ENCODE peak calls at places on chromosomes 12 and 14, in five cellular contexts. One of them, this sample, is unnamed.

GRCh38 chr12:104275689-104276088 is 27.9 kb upstream of the EID3 start:
- DNase-seq in mammary epithelial cell: peak; percentile 56
- DNase-seq in Panc1: no peak
- DNase-seq in HL-60: no peak
- DNase-seq in body of pancreas: no peak
- DNase-seq in this sample: no peak

GRCh38 chr12:13125996-13126395 is 22.5 kb upstream of the GSG1 start:
- DNase-seq in mammary epithelial cell: peak; percentile 27
- DNase-seq in Panc1: no peak
- DNase-seq in HL-60: no peak
- DNase-seq in body of pancreas: no peak
- DNase-seq in this sample: no peak

GRCh38 chr14:61420326-61420725 is 98.9 kb downstream of the PRKCH start:
- DNase-seq in mammary epithelial cell: peak; percentile 96
- DNase-seq in Panc1: no peak
- DNase-seq in HL-60: no peak
- DNase-seq in body of pancreas: no peak
- DNase-seq in this sample: no peak

GRCh38 chr12:34105392-34105933 is 83.2 kb downstream of the ALG10 start:
- DNase-seq in mammary epithelial cell: no peak
- DNase-seq in Panc1: no peak
- DNase-seq in HL-60: no peak
- DNase-seq in body of pancreas: no peak
- DNase-seq in this sample: no peak

GRCh38 chr12:123723765-123724164 is 11.6 kb downstream of the ATP6V0A2 start:
- DNase-seq in mammary epithelial cell: no peak
- DNase-seq in Panc1: no peak
- DNase-seq in HL-60: no peak
- DNase-seq in body of pancreas: no peak
- DNase-seq in this sample: no peak

GRCh38 chr12:26274441-26275312 is 79.3 kb downstream of the SSPN start:
- DNase-seq in mammary epithelial cell: peak; percentile 100
- DNase-seq in Panc1: peak; percentile 100
- DNase-seq in HL-60: peak; percentile 97
- DNase-seq in body of pancreas: peak; percentile 90
- DNase-seq in this sample: peak; percentile 96

GRCh38 chr14:63308723-63309317 is 9.9 kb downstream of the GPHB5 start:
- DNase-seq in mammary epithelial cell: no peak
- DNase-seq in Panc1: no peak
- DNase-seq in HL-60: no peak
- DNase-seq in body of pancreas: no peak
- DNase-seq in this sample: peak; percentile 40

GRCh38 chr14:59540852-59541251 is 35.8 kb downstream of the CCDC175 start:
- DNase-seq in mammary epithelial cell: no peak
- DNase-seq in Panc1: no peak
- DNase-seq in HL-60: no peak
- DNase-seq in body of pancreas: no peak
- DNase-seq in this sample: no peak

GRCh38 chr12:15180325-15180724 is 40.9 kb downstream of the RERG start:
- DNase-seq in mammary epithelial cell: no peak
- DNase-seq in Panc1: no peak
- DNase-seq in HL-60: no peak
- DNase-seq in body of pancreas: no peak
- DNase-seq in this sample: no peak

GRCh38 chr14:34322940-34323418 is 139.1 kb downstream of the SPTSSA start:
- DNase-seq in mammary epithelial cell: peak; percentile 32
- DNase-seq in Panc1: no peak
- DNase-seq in HL-60: peak; percentile 68
- DNase-seq in body of pancreas: peak; percentile 68
- DNase-seq in this sample: peak; percentile 87

GRCh38 chr14:32683679-32684078 is 255.0 kb upstream of the NPAS3 start:
- DNase-seq in mammary epithelial cell: no peak
- DNase-seq in Panc1: no peak
- DNase-seq in HL-60: no peak
- DNase-seq in body of pancreas: no peak
- DNase-seq in this sample: no peak

GRCh38 chr12:111276189-111276588 is 92.7 kb downstream of the PHETA1 start:
- DNase-seq in mammary epithelial cell: no peak
- DNase-seq in Panc1: no peak
- DNase-seq in HL-60: no peak
- DNase-seq in body of pancreas: no peak
- DNase-seq in this sample: no peak

GRCh38 chr14:97697772-97698171 is 900.6 kb downstream of the VRK1 start:
- DNase-seq in mammary epithelial cell: no peak
- DNase-seq in Panc1: no peak
- DNase-seq in HL-60: no peak
- DNase-seq in body of pancreas: no peak
- DNase-seq in this sample: no peak

GRCh38 chr12:54364413-54364812 is at the start of gene GPR84:
- DNase-seq in mammary epithelial cell: peak; percentile 18
- DNase-seq in Panc1: no peak
- DNase-seq in HL-60: peak; percentile 88
- DNase-seq in body of pancreas: no peak
- DNase-seq in this sample: no peak

GRCh38 chr14:60656755-60657608 is 7.7 kb upstream of the SIX1 start:
- DNase-seq in mammary epithelial cell: peak; percentile 68
- DNase-seq in Panc1: no peak
- DNase-seq in HL-60: peak; percentile 49
- DNase-seq in body of pancreas: peak; percentile 36
- DNase-seq in this sample: peak; percentile 58

GRCh38 chr12:131682511-131682895 is 28.4 kb upstream of the SFSWAP start:
- DNase-seq in mammary epithelial cell: no peak
- DNase-seq in Panc1: no peak
- DNase-seq in HL-60: peak; percentile 62
- DNase-seq in body of pancreas: no peak
- DNase-seq in this sample: no peak

GRCh38 chr12:75155962-75156361 is 53.7 kb downstream of the KCNC2 start:
- DNase-seq in mammary epithelial cell: no peak
- DNase-seq in Panc1: no peak
- DNase-seq in HL-60: no peak
- DNase-seq in body of pancreas: no peak
- DNase-seq in this sample: peak; percentile 3

GRCh38 chr12:30974746-30975500 is 48.4 kb downstream of the TSPAN11 start:
- DNase-seq in mammary epithelial cell: no peak
- DNase-seq in Panc1: no peak
- DNase-seq in HL-60: no peak
- DNase-seq in body of pancreas: no peak
- DNase-seq in this sample: no peak

DNA sequence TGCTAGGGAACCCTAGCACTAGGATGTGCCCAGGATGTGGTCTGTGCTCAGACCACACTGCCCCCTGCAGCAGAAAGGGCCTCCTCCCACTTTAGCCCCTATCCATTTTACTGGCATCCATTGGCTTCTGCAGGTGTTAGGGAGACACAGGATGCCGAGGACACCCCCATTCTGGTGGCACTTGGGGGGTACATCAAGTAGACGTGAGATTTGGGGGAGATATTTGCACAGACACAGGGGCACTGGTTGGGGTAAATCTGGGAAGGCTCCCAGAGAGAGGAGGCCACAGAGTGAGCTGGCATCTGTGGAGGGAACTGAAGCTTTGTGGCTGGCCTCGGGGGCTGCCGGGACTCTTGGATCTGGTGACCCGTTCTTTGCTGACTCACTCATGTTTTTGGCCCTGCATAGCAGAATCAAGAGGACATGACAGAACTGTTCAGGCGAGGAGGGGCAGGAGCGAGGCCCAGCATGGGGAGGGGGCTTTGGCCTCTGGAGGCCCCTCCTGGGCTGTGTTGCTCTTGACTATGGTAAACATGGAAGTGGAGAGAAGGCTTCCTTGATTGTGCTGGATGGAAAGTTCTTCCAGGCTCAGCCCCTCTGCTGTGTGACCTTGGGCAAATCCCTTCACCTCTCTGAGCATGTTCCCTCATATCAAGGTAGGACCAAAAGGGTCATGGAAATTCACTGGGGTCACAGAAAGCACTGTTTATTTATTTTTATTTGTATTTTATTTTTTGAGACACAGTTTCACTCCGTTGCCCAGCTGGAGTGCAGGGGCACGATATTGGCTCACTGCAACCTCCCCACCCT is 1.8 kb downstream of the PLBD2 start:
- DNase-seq in mammary epithelial cell: no peak
- DNase-seq in Panc1: no peak
- DNase-seq in HL-60: no peak
- DNase-seq in body of pancreas: no peak
- DNase-seq in this sample: peak; percentile 35
- TF ChIP-seq CTCF in mammary epithelial cell: no peak
- TF ChIP-seq CTCF in Panc1: no peak
- TF ChIP-seq CTCF in HL-60: no peak
- TF ChIP-seq CTCF in body of pancreas: no peak
- TF ChIP-seq CTCF in this sample: peak; percentile 60

GRCh38 chr12:89970646-89971192 is 262.1 kb upstream of the ATP2B1 start:
- DNase-seq in mammary epithelial cell: peak; percentile 24
- DNase-seq in Panc1: no peak
- DNase-seq in HL-60: no peak
- DNase-seq in body of pancreas: no peak
- DNase-seq in this sample: no peak

GRCh38 chr12:89971880-89972279 is 263.2 kb upstream of the ATP2B1 start:
- DNase-seq in mammary epithelial cell: no peak
- DNase-seq in Panc1: no peak
- DNase-seq in HL-60: no peak
- DNase-seq in body of pancreas: no peak
- DNase-seq in this sample: no peak

GRCh38 chr12:89968151-89968699 is 259.6 kb upstream of the ATP2B1 start:
- DNase-seq in mammary epithelial cell: no peak
- DNase-seq in Panc1: no peak
- DNase-seq in HL-60: peak; percentile 65
- DNase-seq in body of pancreas: no peak
- DNase-seq in this sample: no peak

GRCh38 chr12:89966495-89967240 is 258.0 kb upstream of the ATP2B1 start:
- DNase-seq in mammary epithelial cell: no peak
- DNase-seq in Panc1: no peak
- DNase-seq in HL-60: no peak
- DNase-seq in body of pancreas: no peak
- DNase-seq in this sample: no peak

DNA sequence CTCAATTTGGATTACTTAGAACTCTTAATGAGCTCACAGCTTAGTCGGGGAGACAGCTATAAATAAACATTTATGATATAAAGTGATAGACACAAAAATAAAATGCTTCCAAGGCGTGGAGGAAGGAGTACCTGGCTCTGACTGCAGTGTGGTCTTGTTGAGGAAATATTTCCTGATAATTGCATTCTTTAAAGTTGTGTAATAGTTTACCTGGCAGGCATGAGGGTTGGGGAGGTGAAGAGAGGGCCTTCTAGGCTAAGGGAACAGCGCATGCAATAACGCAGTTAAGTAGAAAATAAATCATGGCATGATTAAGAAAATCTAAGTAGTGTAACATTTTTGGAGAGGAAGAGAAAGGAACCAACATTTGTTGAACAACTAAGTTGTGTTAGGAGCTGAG is 260.5 kb upstream of the ATP2B1 start:
- DNase-seq in mammary epithelial cell: peak; percentile 75
- DNase-seq in Panc1: no peak
- DNase-seq in HL-60: no peak
- DNase-seq in body of pancreas: no peak
- DNase-seq in this sample: no peak
- TF ChIP-seq CTCF in mammary epithelial cell: no peak
- TF ChIP-seq CTCF in Panc1: no peak
- TF ChIP-seq CTCF in HL-60: no peak
- TF ChIP-seq CTCF in body of pancreas: no peak
- TF ChIP-seq CTCF in this sample: no peak

GRCh38 chr14:68158640-68159039 is 339.1 kb downstream of the RAD51B start:
- DNase-seq in mammary epithelial cell: no peak
- DNase-seq in Panc1: no peak
- DNase-seq in HL-60: no peak
- DNase-seq in body of pancreas: no peak
- DNase-seq in this sample: no peak
- TF ChIP-seq CTCF in mammary epithelial cell: no peak
- TF ChIP-seq CTCF in Panc1: no peak
- TF ChIP-seq CTCF in HL-60: no peak
- TF ChIP-seq CTCF in body of pancreas: peak; percentile 36
- TF ChIP-seq CTCF in this sample: peak; percentile 17

DNA sequence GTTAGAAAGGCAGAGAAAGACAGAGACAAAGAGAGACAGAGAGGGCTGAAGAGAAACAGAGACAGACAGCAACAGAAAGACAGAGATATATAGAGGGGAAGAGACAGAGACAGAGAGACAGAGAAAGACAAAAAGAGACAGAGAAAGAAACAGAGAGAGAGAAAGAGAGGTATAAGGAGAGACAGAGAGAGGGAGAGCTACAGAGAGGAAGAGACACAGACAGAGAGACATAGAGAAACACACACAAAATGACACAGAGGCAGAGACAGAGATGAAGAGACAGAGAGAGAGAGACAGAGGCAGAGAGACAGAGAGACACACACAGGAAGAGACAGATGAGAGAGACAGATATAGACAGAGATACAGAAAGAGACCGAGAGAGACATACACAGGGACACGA is 168.6 kb downstream of the TMEM121 start:
- DNase-seq in mammary epithelial cell: no peak
- DNase-seq in Panc1: no peak
- DNase-seq in HL-60: no peak
- DNase-seq in body of pancreas: no peak
- DNase-seq in this sample: no peak
- TF ChIP-seq CTCF in mammary epithelial cell: no peak
- TF ChIP-seq CTCF in Panc1: no peak
- TF ChIP-seq CTCF in HL-60: no peak
- TF ChIP-seq CTCF in body of pancreas: no peak
- TF ChIP-seq CTCF in this sample: no peak

GRCh38 chr14:49306152-49306751 is 279.9 kb downstream of the RPS29 start:
- DNase-seq in mammary epithelial cell: peak; percentile 6
- DNase-seq in Panc1: no peak
- DNase-seq in HL-60: no peak
- DNase-seq in body of pancreas: no peak
- DNase-seq in this sample: peak; percentile 3
- TF ChIP-seq CTCF in mammary epithelial cell: peak; percentile 26
- TF ChIP-seq CTCF in Panc1: peak; percentile 57
- TF ChIP-seq CTCF in HL-60: no peak
- TF ChIP-seq CTCF in body of pancreas: peak; percentile 13
- TF ChIP-seq CTCF in this sample: peak; percentile 41

GRCh38 chr12:41514907-41515306 is 326.8 kb downstream of the PDZRN4 start:
- DNase-seq in mammary epithelial cell: no peak
- DNase-seq in Panc1: no peak
- DNase-seq in HL-60: no peak
- DNase-seq in body of pancreas: no peak
- DNase-seq in this sample: no peak
- TF ChIP-seq CTCF in mammary epithelial cell: no peak
- TF ChIP-seq CTCF in Panc1: peak; percentile 17
- TF ChIP-seq CTCF in HL-60: no peak
- TF ChIP-seq CTCF in body of pancreas: no peak
- TF ChIP-seq CTCF in this sample: no peak

GRCh38 chr12:2795291-2796186 is 769 bp downstream of the FKBP4 start:
- DNase-seq in mammary epithelial cell: peak; percentile 40
- DNase-seq in Panc1: no peak
- DNase-seq in HL-60: peak; percentile 45
- DNase-seq in body of pancreas: peak; percentile 78
- DNase-seq in this sample: peak; percentile 17
- TF ChIP-seq CTCF in mammary epithelial cell: no peak
- TF ChIP-seq CTCF in Panc1: no peak
- TF ChIP-seq CTCF in HL-60: no peak
- TF ChIP-seq CTCF in body of pancreas: no peak
- TF ChIP-seq CTCF in this sample: peak; percentile 15

DNA sequence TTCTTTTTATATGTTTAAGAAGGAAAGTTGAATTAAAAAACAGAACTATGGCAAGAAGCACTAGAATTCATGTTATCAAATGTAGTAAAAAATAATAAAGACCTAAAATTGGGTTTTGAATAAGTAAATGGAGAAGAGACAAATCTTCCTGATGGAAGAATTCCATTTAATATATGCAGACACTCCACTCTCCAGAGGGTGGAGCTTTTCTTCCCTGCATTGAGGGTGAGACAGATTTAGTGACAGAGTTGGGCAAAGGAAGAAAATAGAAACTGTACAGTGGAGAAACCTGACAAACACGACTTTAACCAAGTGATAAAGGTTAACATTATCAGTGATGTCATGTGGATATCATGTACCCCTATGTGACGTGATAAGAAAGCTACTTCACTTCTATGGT is 217.6 kb downstream of the PRKD1 start:
- DNase-seq in mammary epithelial cell: no peak
- DNase-seq in Panc1: no peak
- DNase-seq in HL-60: no peak
- DNase-seq in body of pancreas: no peak
- DNase-seq in this sample: no peak
- TF ChIP-seq CTCF in mammary epithelial cell: no peak
- TF ChIP-seq CTCF in Panc1: peak; percentile 7
- TF ChIP-seq CTCF in HL-60: no peak
- TF ChIP-seq CTCF in body of pancreas: peak; percentile 20
- TF ChIP-seq CTCF in this sample: no peak